ENCODE peak calls at places on chromosomes 4 and X, in eight cellular contexts. S is RCC 7860; Q is fibroblast of villous mesenchyme; W is NCI-H1092; M is effector CD4-positive, alpha-beta T cell; G is anterior cingulate cortex; R is lung; D is tibial nerve. X is an unnamed sample.

GRCh38 chrX:154002215-154002719 is 17.4 kb downstream of the IRAK1 start:
- DNase-seq in G (peak; percentile 18), D (peak; percentile 32), W (peak; percentile 75), S (peak; percentile 38), M (no peak), R (no peak), Q (peak; percentile 48), X (no peak)

GRCh38 chr4:169810325-169811323 is 52.9 kb upstream of the HPF1 start:
- DNase-seq in M (peak; percentile 8), W (peak; percentile 74), R (peak; percentile 40), D (no peak), Q (peak; percentile 84), S (peak; percentile 27), G (no peak), X (peak; percentile 65)

GRCh38 chr4:79249879-79250503 is 75.9 kb downstream of the NAA11 start:
- DNase-seq in R (no peak), D (no peak), S (no peak), M (no peak), Q (no peak), G (no peak), W (no peak), X (no peak)

GRCh38 chrX:114046695-114047279 is 537.1 kb upstream of the HTR2C start:
- DNase-seq in G (no peak), R (no peak), D (no peak), Q (no peak), M (no peak), S (no peak), W (no peak), X (no peak)

GRCh38 chrX:103415068-103415467 is 38.7 kb downstream of the BEX3 start:
- DNase-seq in M (no peak), Q (no peak), R (no peak), W (no peak), G (no peak), S (no peak), D (no peak), X (no peak)

GRCh38 chr4:154399259-154399974 is 92.2 kb downstream of the DCHS2 start:
- DNase-seq in M (no peak), S (no peak), R (no peak), D (no peak), G (no peak), W (no peak), Q (peak; percentile 71), X (no peak)

GRCh38 chrX:1392376-1393130 is 640 bp upstream of the SLC25A6 start:
- DNase-seq in W (no peak), D (peak; percentile 52), Q (peak; percentile 68), S (peak; percentile 47), G (no peak), M (no peak), R (peak; percentile 74), X (peak; percentile 86)

GRCh38 chr4:4233610-4234009 is 6.9 kb upstream of the OTOP1 start:
- DNase-seq in Q (no peak), D (no peak), R (no peak), M (no peak), G (no peak), S (no peak), W (no peak), X (no peak)

X was measured in heart right ventricle.